ENCODE peak calls at places on chromosomes 12 and 14, in five cellular contexts. One of them, this sample, is unnamed.
A peak's percentile ranks its signal among the peaks of the same experiment; 100 is the strongest.

GRCh38 chr12:132783917-132784531 is 22.4 kb upstream of the ANKLE2 start:
- DNase-seq in GM12878: no peak
- DNase-seq in SK-N-SH: no peak
- DNase-seq in HepG2: no peak
- DNase-seq in K562: no peak
- DNase-seq in this sample: no peak

GRCh38 chr12:52081263-52081733 is 1.8 kb downstream of the SMIM41 start:
- DNase-seq in GM12878: no peak
- DNase-seq in SK-N-SH: peak; percentile 57
- DNase-seq in HepG2: no peak
- DNase-seq in K562: no peak
- DNase-seq in this sample: no peak

GRCh38 chr14:54622189-54622958 is 55.4 kb downstream of the SAMD4A start:
- DNase-seq in GM12878: peak; percentile 61
- DNase-seq in SK-N-SH: no peak
- DNase-seq in HepG2: no peak
- DNase-seq in K562: no peak
- DNase-seq in this sample: no peak

GRCh38 chr14:52023518-52023917 is 34.2 kb downstream of the RTRAF start:
- DNase-seq in GM12878: no peak
- DNase-seq in SK-N-SH: no peak
- DNase-seq in HepG2: no peak
- DNase-seq in K562: no peak
- DNase-seq in this sample: no peak

GRCh38 chr14:22379727-22380126 is 209.3 kb downstream of the DAD1 start:
- DNase-seq in GM12878: no peak
- DNase-seq in SK-N-SH: no peak
- DNase-seq in HepG2: no peak
- DNase-seq in K562: no peak
- DNase-seq in this sample: no peak

GRCh38 chr14:50955373-50956043 is 11.2 kb upstream of the PYGL start:
- DNase-seq in GM12878: no peak
- DNase-seq in SK-N-SH: peak; percentile 75
- DNase-seq in HepG2: peak; percentile 82
- DNase-seq in K562: peak; percentile 76
- DNase-seq in this sample: peak; percentile 72

GRCh38 chr12:107288414-107289125 is 195.2 kb upstream of the CRY1 start:
- DNase-seq in GM12878: no peak
- DNase-seq in SK-N-SH: no peak
- DNase-seq in HepG2: no peak
- DNase-seq in K562: no peak
- DNase-seq in this sample: no peak

GRCh38 chr14:64417042-64417770 is 29.1 kb downstream of the MTHFD1 start:
- DNase-seq in GM12878: no peak
- DNase-seq in SK-N-SH: no peak
- DNase-seq in HepG2: no peak
- DNase-seq in K562: no peak
- DNase-seq in this sample: no peak

GRCh38 chr12:28082101-28082500 is 108.2 kb upstream of the CCDC91 start:
- DNase-seq in GM12878: no peak
- DNase-seq in SK-N-SH: no peak
- DNase-seq in HepG2: no peak
- DNase-seq in K562: no peak
- DNase-seq in this sample: no peak

GRCh38 chr12:124640096-124640495 is 72.7 kb upstream of the NCOR2 start:
- DNase-seq in GM12878: no peak
- DNase-seq in SK-N-SH: no peak
- DNase-seq in HepG2: no peak
- DNase-seq in K562: no peak
- DNase-seq in this sample: no peak

GRCh38 chr14:104680056-104680805 is 9.2 kb upstream of the INF2 start:
- DNase-seq in GM12878: no peak
- DNase-seq in SK-N-SH: no peak
- DNase-seq in HepG2: no peak
- DNase-seq in K562: no peak
- DNase-seq in this sample: no peak

GRCh38 chr14:89779707-89780106 is 174.8 kb downstream of the EFCAB11 start:
- DNase-seq in GM12878: no peak
- DNase-seq in SK-N-SH: no peak
- DNase-seq in HepG2: no peak
- DNase-seq in K562: no peak
- DNase-seq in this sample: no peak

GRCh38 chr12:80567391-80567790 is 123.4 kb downstream of the PTPRQ start:
- DNase-seq in GM12878: no peak
- DNase-seq in SK-N-SH: no peak
- DNase-seq in HepG2: no peak
- DNase-seq in K562: no peak
- DNase-seq in this sample: no peak

GRCh38 chr14:37597538-37598084 is 2.2 kb downstream of the TTC6 start:
- DNase-seq in GM12878: no peak
- DNase-seq in SK-N-SH: no peak
- DNase-seq in HepG2: no peak
- DNase-seq in K562: no peak
- DNase-seq in this sample: no peak

GRCh38 chr14:92986254-92987147 is 63.6 kb downstream of the CHGA start:
- DNase-seq in GM12878: no peak
- DNase-seq in SK-N-SH: peak; percentile 69
- DNase-seq in HepG2: peak; percentile 92
- DNase-seq in K562: no peak
- DNase-seq in this sample: no peak

GRCh38 chr12:30378307-30378706 is 317.4 kb downstream of the IPO8 start:
- DNase-seq in GM12878: no peak
- DNase-seq in SK-N-SH: no peak
- DNase-seq in HepG2: no peak
- DNase-seq in K562: no peak
- DNase-seq in this sample: no peak

GRCh38 chr14:100660498-100661339 is 66.0 kb upstream of the DLK1 start:
- DNase-seq in GM12878: no peak
- DNase-seq in SK-N-SH: no peak
- DNase-seq in HepG2: peak; percentile 76
- DNase-seq in K562: no peak
- DNase-seq in this sample: no peak

GRCh38 chr12:55725556-55725955 is 3.3 kb downstream of the CD63 start:
- DNase-seq in GM12878: no peak
- DNase-seq in SK-N-SH: no peak
- DNase-seq in HepG2: no peak
- DNase-seq in K562: no peak
- DNase-seq in this sample: no peak

GRCh38 chr14:26414933-26415332 is 182.9 kb downstream of the NOVA1 start:
- DNase-seq in GM12878: no peak
- DNase-seq in SK-N-SH: no peak
- DNase-seq in HepG2: no peak
- DNase-seq in K562: no peak
- DNase-seq in this sample: no peak

GRCh38 chr14:93925374-93925895 is 1.7 kb upstream of the FAM181A start:
- DNase-seq in GM12878: no peak
- DNase-seq in SK-N-SH: no peak
- DNase-seq in HepG2: no peak
- DNase-seq in K562: no peak
- DNase-seq in this sample: no peak

GRCh38 chr14:72404998-72405397 is 472.8 kb downstream of the RGS6 start:
- DNase-seq in GM12878: no peak
- DNase-seq in SK-N-SH: no peak
- DNase-seq in HepG2: no peak
- DNase-seq in K562: no peak
- DNase-seq in this sample: no peak

GRCh38 chr12:32139064-32139421 is 32.4 kb downstream of the BICD1 start:
- DNase-seq in GM12878: peak; percentile 92
- DNase-seq in SK-N-SH: no peak
- DNase-seq in HepG2: no peak
- DNase-seq in K562: no peak
- DNase-seq in this sample: no peak

GRCh38 chr14:52402812-52403526 is 88.9 kb downstream of the PTGER2 start:
- DNase-seq in GM12878: peak; percentile 21
- DNase-seq in SK-N-SH: no peak
- DNase-seq in HepG2: no peak
- DNase-seq in K562: no peak
- DNase-seq in this sample: no peak

GRCh38 chr14:39762576-39763401 is 330.6 kb upstream of the FBXO33 start:
- DNase-seq in GM12878: peak; percentile 59
- DNase-seq in SK-N-SH: no peak
- DNase-seq in HepG2: peak; percentile 58
- DNase-seq in K562: no peak
- DNase-seq in this sample: no peak

GRCh38 chr14:52950898-52951729 is at the start of gene FERMT2:
- DNase-seq in GM12878: no peak
- DNase-seq in SK-N-SH: peak; percentile 98
- DNase-seq in HepG2: peak; percentile 79
- DNase-seq in K562: peak; percentile 59
- DNase-seq in this sample: peak; percentile 86

GRCh38 chr14:22882529-22883190 is 362 bp upstream of the REM2 start:
- DNase-seq in GM12878: no peak
- DNase-seq in SK-N-SH: peak; percentile 87
- DNase-seq in HepG2: no peak
- DNase-seq in K562: peak; percentile 77
- DNase-seq in this sample: peak; percentile 38

GRCh38 chr14:34472706-34473279 is 10.8 kb upstream of the SPTSSA start:
- DNase-seq in GM12878: no peak
- DNase-seq in SK-N-SH: no peak
- DNase-seq in HepG2: no peak
- DNase-seq in K562: no peak
- DNase-seq in this sample: no peak

GRCh38 chr12:68861890-68862289 is 53.9 kb downstream of the MDM2 start:
- DNase-seq in GM12878: no peak
- DNase-seq in SK-N-SH: no peak
- DNase-seq in HepG2: no peak
- DNase-seq in K562: no peak
- DNase-seq in this sample: no peak

DNA sequence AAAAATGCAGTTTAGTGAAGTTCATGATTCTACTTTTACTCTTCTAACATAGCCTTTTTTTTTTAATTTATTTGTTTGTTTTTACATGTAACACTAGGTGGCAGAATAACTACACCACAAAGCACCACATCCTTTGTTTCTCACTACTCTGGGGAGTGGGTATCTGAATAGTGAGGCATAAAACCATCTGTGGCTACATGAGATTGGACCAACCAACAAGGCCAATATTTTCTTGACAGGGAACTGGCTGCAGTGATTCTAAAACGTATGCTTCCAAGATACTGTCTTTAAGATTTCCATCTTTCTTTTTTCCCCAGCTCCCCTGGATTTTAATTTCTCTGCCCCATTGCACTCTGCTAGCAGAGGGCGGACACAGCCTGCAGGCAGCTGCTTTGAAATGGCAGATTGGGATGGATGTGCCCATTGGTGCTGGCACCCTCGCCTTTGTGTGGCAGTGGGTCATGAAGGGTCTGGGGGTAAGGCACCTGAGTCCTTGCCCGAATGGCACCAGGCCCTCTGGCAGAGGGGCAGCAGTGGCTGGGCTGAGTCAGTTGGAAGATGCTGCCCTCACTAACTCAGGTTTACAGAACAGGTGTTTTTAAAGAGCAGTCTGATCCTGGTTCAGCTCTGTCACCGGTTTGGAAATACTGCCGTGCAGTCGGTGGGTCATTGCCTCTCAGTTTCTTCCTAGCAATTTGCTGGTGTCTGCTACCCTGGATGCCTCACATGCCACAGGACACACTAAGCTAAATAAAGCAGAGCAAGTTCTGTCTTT is 429.1 kb downstream of the RAD51B start:
- DNase-seq in GM12878: peak; percentile 89
- DNase-seq in SK-N-SH: peak; percentile 64
- DNase-seq in HepG2: peak; percentile 54
- DNase-seq in K562: no peak
- DNase-seq in this sample: peak; percentile 53
- TF ChIP-seq FOXM1 in GM12878: peak; percentile 50
- TF ChIP-seq FOXM1 in SK-N-SH: no peak
- TF ChIP-seq FOXM1 in HepG2: no peak
- TF ChIP-seq FOXM1 in K562: no peak
- TF ChIP-seq FOXM1 in this sample: no peak

DNA sequence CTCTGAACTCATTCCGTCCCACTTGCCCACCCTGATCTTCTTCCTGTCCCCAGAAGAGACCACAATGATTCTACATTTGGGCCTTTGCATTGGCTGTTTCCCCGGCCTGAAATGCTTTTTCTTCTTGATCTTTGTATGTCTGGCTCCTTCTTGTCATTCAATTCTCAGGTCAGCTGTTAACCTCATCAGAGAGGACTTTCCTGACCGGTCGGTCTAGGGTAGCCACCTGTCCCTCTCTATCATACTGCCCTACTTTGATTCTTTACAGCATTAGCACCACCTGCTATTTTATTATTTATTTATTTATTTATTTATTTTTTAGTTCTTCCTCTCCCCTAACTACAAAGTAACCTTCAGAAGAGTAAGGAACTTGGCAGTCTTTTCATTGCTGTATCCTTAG is 84.3 kb downstream of the DYRK2 start:
- DNase-seq in GM12878: no peak
- DNase-seq in SK-N-SH: no peak
- DNase-seq in HepG2: no peak
- DNase-seq in K562: no peak
- DNase-seq in this sample: no peak
- TF ChIP-seq FOXM1 in GM12878: no peak
- TF ChIP-seq FOXM1 in SK-N-SH: no peak
- TF ChIP-seq FOXM1 in HepG2: no peak
- TF ChIP-seq FOXM1 in K562: no peak
- TF ChIP-seq FOXM1 in this sample: no peak

GRCh38 chr14:97603201-97603600 is 806.0 kb downstream of the VRK1 start:
- DNase-seq in GM12878: no peak
- DNase-seq in SK-N-SH: no peak
- DNase-seq in HepG2: no peak
- DNase-seq in K562: no peak
- DNase-seq in this sample: no peak
- TF ChIP-seq FOXM1 in GM12878: no peak
- TF ChIP-seq FOXM1 in SK-N-SH: no peak
- TF ChIP-seq FOXM1 in HepG2: no peak
- TF ChIP-seq FOXM1 in K562: no peak
- TF ChIP-seq FOXM1 in this sample: no peak

DNA sequence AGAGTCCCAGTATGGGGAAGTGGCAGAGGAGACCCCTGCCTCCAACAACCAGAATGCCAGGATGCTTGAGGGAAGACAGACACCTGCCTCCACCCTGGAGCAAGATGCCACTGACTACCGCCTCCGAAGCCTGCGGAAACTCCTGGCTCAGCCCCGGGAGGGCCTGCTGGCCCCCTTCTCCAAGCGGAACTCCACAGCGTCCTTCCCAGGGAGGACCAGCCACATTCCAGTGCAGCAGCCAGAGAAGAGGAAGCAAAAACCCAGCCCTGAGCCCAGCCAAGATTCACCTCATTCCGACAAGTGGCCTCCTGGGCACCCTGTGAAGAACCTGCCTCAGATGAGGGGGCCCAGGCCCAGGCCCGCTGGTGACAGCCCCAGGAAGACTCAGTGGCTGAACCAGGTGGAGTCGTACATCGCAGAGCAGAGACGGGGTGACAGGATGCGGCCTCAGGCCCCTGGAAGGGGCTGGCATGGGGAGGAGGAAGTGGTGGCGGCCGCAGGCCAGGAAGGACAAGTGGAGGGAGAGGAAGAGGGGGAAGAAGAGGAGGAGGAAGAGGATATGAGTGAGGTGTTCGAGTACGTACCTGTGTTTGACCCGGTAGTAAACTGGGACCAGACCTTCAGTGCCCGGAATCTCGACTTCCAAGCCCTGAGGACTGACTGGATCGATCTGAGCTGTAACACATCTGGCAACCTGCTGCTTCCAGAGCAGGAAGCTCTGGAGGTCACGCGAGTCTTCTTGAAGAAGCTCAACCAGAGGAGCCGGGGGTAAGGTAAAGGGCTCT is 93.7 kb downstream of the B4GALNT3 start:
- DNase-seq in GM12878: no peak
- DNase-seq in SK-N-SH: no peak
- DNase-seq in HepG2: no peak
- DNase-seq in K562: no peak
- DNase-seq in this sample: no peak
- TF ChIP-seq FOXM1 in GM12878: no peak
- TF ChIP-seq FOXM1 in SK-N-SH: no peak
- TF ChIP-seq FOXM1 in HepG2: no peak
- TF ChIP-seq FOXM1 in K562: no peak
- TF ChIP-seq FOXM1 in this sample: no peak

This sample was measured in HEK293T.